ENCODE peak calls at places on chromosomes 5 and 9, in five cellular contexts. W, K, G, I and L are unnamed samples.

GRCh38 chr9:134217431-134218210 is 53.3 kb upstream of the RNU6ATAC start:
- DNase-seq in K (no peak), W (no peak), G (no peak), I (no peak), L (no peak)

GRCh38 chr9:99445377-99445891 is 223.4 kb downstream of the SEC61B start:
- DNase-seq in W (peak), I (peak), G (peak), K (no peak), L (peak)

GRCh38 chr5:10701567-10702039 is 59.4 kb downstream of the DAP start:
- DNase-seq in I (no peak), W (peak), G (peak), K (peak), L (no peak)

GRCh38 chr5:58156977-58157701 is 302.7 kb downstream of the PLK2 start:
- DNase-seq in K (peak), I (no peak), W (peak), G (peak), L (no peak)

GRCh38 chr5:143671644-143672569 is 140.1 kb upstream of the HMHB1 start:
- DNase-seq in W (no peak), K (no peak), G (no peak), I (no peak), L (no peak)

GRCh38 chr9:115022760-115023434 is 92.5 kb upstream of the TNFSF8 start:
- DNase-seq in I (peak), G (peak), W (peak), K (no peak), L (no peak)

GRCh38 chr5:55303238-55303690 is 4.2 kb downstream of the DHX29 start:
- DNase-seq in G (peak), K (no peak), W (peak), I (no peak), L (peak)

GRCh38 chr5:38640012-38640395 is 83.6 kb upstream of the LIFR start:
- DNase-seq in G (peak), I (no peak), K (no peak), W (peak), L (no peak)